ENCODE peak calls at places on chromosomes 3 and 15, in four cellular contexts. O, L, C and A are unnamed samples. For H3K4me1 and H3K36me3, the result is how much of the 10 kb centered on the place peaks cover.

GRCh38 chr15:67411491-67411890 is 109.4 kb upstream of the C15orf61 start:
- DNase-seq in O (no peak), L (peak), C (peak), A (no peak)

GRCh38 chr3:130773371-130773770 is 26.7 kb upstream of the PIK3R4 start:
- DNase-seq in O (no peak), L (peak), C (peak), A (no peak)

GRCh38 chr15:46857103-46857502 is 860.2 kb upstream of the SEMA6D start:
- DNase-seq in O (no peak), L (no peak), C (no peak), A (no peak)

GRCh38 chr3:184005981-184006507 is 11.6 kb downstream of the ABCC5 start:
- DNase-seq in O (no peak), L (peak), C (peak), A (peak)

GRCh38 chr3:171000281-171000680 is 26.2 kb downstream of the SLC2A2 start:
- DNase-seq in O (no peak), L (no peak), C (peak), A (peak)

GRCh38 chr15:35533130-35534110 is 12.5 kb downstream of the DPH6 start:
- DNase-seq in O (no peak), L (peak), C (peak), A (peak)

GRCh38 chr3:71702131-71703024 is 22.8 kb downstream of the EIF4E3 start:
- DNase-seq in O (peak), L (no peak), C (no peak), A (no peak)

GRCh38 chr3:140363801-140364200 is 314.1 kb upstream of the TRIM42 start:
- DNase-seq in O (no peak), L (no peak), C (peak), A (peak)

GRCh38 chr15:80105193-80105984 is 45.9 kb downstream of the ZFAND6 start:
- DNase-seq in O (no peak), L (peak), C (peak), A (peak)

GRCh38 chr3:45145681-45146614 is at the start of gene CDCP1:
- DNase-seq in O (no peak), L (peak), C (peak), A (peak)

GRCh38 chr15:52076889-52077781 is 35.4 kb downstream of the BCL2L10 start:
- DNase-seq in O (no peak), L (peak), C (peak), A (peak)

GRCh38 chr15:28123408-28124023 is 24.4 kb upstream of the OCA2 start:
- DNase-seq in O (peak), L (peak), C (peak), A (peak)

GRCh38 chr3:181178991-181179390 is 189.5 kb upstream of the DNAJC19 start:
- DNase-seq in O (no peak), L (no peak), C (no peak), A (no peak)

GRCh38 chr15:22887157-22887951 is 48.9 kb downstream of the NIPA2 start:
- DNase-seq in O (no peak), L (peak), C (peak), A (no peak)

GRCh38 chr3:136957751-136958288 is at the start of gene IL20RB:
- DNase-seq in O (no peak), L (peak), C (peak), A (peak)

GRCh38 chr15:89383635-89384604 is 49.3 kb upstream of the POLG start:
- DNase-seq in O (no peak), L (peak), C (peak), A (peak)

GRCh38 chr15:67303490-67304363 is 49.1 kb downstream of the IQCH start:
- DNase-seq in O (no peak), L (peak), C (peak), A (peak)

GRCh38 chr3:16331319-16331883 is 66.4 kb downstream of the OXNAD1 start:
- DNase-seq in O (no peak), L (no peak), C (no peak), A (no peak)

GRCh38 chr3:16328124-16328523 is 63.1 kb downstream of the OXNAD1 start:
- DNase-seq in O (no peak), L (no peak), C (no peak), A (no peak)

GRCh38 chr3:16326724-16327349 is 61.8 kb downstream of the OXNAD1 start:
- DNase-seq in O (no peak), L (no peak), C (no peak), A (peak)

GRCh38 chr3:16329792-16330061 is 64.7 kb downstream of the OXNAD1 start:
- DNase-seq in O (no peak), L (no peak), C (no peak), A (no peak)

DNA sequence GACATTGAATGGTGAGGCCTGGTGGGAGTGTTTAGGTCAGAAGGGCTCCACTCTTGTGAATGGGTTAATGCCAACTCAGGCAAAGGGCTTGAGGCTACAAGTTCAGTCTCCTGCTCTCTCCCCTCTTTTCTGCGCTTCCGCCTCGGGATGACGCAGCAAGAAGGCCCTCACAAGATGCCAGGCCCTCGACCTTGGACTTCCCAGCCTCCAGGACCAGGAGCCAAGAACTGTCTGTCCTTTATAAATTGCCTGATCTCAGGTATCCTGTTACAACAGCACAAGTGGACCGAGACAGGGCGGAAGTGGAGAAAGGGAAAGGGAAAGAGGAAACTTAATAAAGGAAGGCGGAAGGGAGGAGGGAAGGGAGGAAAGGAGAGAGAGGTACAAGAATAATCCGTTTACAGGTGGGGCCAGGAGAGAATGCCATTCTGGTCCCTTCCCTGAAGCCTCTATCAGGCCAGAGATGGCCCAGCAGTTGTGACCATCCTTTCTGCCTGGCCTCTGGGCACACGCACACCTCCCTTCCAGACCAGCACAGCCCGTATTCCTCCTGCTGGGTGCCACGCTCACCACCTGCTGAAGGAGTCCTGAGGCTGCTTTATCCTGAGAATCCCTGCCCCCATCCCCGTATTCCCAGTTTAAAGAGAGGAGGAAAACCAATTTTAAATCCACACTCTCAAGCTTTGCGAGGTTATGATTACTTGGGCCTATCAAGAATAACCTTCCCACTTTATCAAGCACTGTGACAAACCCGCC is 64.2 kb downstream of the OXNAD1 start:
- DNase-seq in O (no peak), L (peak), C (no peak), A (no peak)
- H3K4me1 ChIP-seq in O (under half), L (under half), C (under half), A (under half)

GRCh38 chr3:49699281-49699723 is 9.9 kb downstream of the RNF123 start:
- DNase-seq in O (no peak), L (no peak), C (peak), A (no peak)
- H3K36me3 ChIP-seq in O (under half), L (under half), C (under half), A (under half)

DNA sequence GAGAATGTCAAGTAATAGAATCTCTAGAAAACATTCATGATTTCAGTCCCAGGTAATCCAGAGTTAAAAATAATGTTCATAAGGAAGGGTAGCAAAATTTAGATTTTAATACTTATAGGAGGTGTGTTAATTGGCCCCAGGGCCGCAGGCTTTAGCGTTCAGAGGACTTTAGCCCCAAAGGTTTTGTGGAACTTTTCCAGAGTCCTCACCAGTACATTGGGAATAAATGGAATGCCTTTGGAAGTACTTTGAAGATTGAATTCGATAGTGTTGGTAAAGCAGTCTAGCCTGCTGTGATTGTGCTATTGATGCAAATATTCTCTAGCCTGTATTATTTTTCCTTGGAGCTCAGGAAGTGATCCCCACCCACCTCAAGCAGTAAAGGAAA is 137.1 kb downstream of the IGF1R start:
- DNase-seq in O (no peak), L (no peak), C (no peak), A (no peak)
- H3K4me1 ChIP-seq in O (under half), L (under half), C (under half), A (under half)

GRCh38 chr3:66413151-66413751 is 87.6 kb downstream of the LRIG1 start:
- DNase-seq in O (no peak), L (peak), C (peak), A (no peak)
- H3K36me3 ChIP-seq in O (under half), L (under half), C (under half), A (under half)

GRCh38 chr3:157087398-157088132 is 72.4 kb downstream of the CCNL1 start:
- DNase-seq in O (no peak), L (peak), C (peak), A (peak)
- H3K4me1 ChIP-seq in O (under half), L (under half), C (under half), A (half or more)

GRCh38 chr15:72554471-72555425 is 80.6 kb downstream of the ARIH1 start:
- DNase-seq in O (no peak), L (peak), C (peak), A (peak)

GRCh38 chr15:72562878-72563277 is 88.7 kb downstream of the ARIH1 start:
- DNase-seq in O (no peak), L (no peak), C (no peak), A (no peak)

DNA sequence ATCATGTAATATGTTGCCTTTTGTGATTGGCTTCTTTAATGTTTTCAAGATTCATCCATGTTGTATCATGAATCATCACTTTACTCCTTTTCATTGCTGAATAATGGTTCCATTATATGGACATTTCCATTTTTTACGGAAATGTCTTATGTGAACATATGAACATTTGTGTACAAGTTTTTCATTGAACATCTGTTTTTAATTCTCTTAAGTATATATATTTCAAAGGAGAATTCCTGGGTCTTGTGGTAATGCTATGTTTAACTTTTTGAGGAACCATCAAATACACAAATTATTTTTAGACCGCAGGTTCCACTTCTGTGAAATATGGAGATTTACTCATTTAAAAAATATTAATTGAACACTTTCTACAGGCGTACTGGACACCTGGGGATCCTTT is 85.7 kb downstream of the ARIH1 start:
- DNase-seq in O (no peak), L (peak), C (no peak), A (no peak)
- H3K36me3 ChIP-seq in O (under half), L (under half), C (under half), A (under half)

GRCh38 chr3:191345334-191345733 is 15.0 kb upstream of the UTS2B start:
- DNase-seq in O (no peak), L (peak), C (peak), A (no peak)

GRCh38 chr3:191350389-191351090 is 20.2 kb upstream of the UTS2B start:
- DNase-seq in O (no peak), L (peak), C (no peak), A (no peak)

GRCh38 chr3:191352014-191352413 is 21.7 kb upstream of the UTS2B start:
- DNase-seq in O (no peak), L (no peak), C (no peak), A (no peak)

GRCh38 chr3:191343115-191343514 is 12.8 kb upstream of the UTS2B start:
- DNase-seq in O (no peak), L (no peak), C (no peak), A (no peak)

GRCh38 chr3:191348098-191348497 is 17.8 kb upstream of the UTS2B start:
- DNase-seq in O (no peak), L (no peak), C (no peak), A (no peak)
- H3K4me1 ChIP-seq in O (under half), L (under half), C (under half), A (under half)

GRCh38 chr3:51688206-51688600 is 17.2 kb downstream of the TEX264 start:
- DNase-seq in O (no peak), L (no peak), C (no peak), A (no peak)
- H3K36me3 ChIP-seq in O (under half), L (under half), C (under half), A (under half)

GRCh38 chr15:59999064-59999377 is 5.1 kb upstream of the FOXB1 start:
- DNase-seq in O (no peak), L (no peak), C (no peak), A (no peak)
- H3K4me1 ChIP-seq in O (under half), L (under half), C (under half), A (under half)